ENCODE peak calls at places on chromosomes 13 and 19, in ten cellular contexts. One of them, this sample, is unnamed.

GRCh38 chr19:8145969-8146368 is 3.4 kb downstream of the FBN3 start:
- DNase-seq in brain microvascular endothelial cell: no peak
- DNase-seq in fibroblast of lung: no peak
- DNase-seq in psoas muscle: no peak
- DNase-seq in IMR-90: no peak
- DNase-seq in right atrium auricular region: no peak
- DNase-seq in dorsolateral prefrontal cortex: no peak
- DNase-seq in DND-41: no peak
- DNase-seq in heart right ventricle: no peak
- DNase-seq in cardiac muscle cell: no peak
- DNase-seq in this sample: no peak

GRCh38 chr19:752652-753517 is 2.0 kb downstream of the MISP start:
- DNase-seq in right atrium auricular region: peak; percentile 62
- DNase-seq in DND-41: no peak
- DNase-seq in fibroblast of lung: peak; percentile 92
- DNase-seq in psoas muscle: peak; percentile 61
- DNase-seq in heart right ventricle: no peak
- DNase-seq in cardiac muscle cell: no peak
- DNase-seq in brain microvascular endothelial cell: peak; percentile 84
- DNase-seq in IMR-90: peak; percentile 90
- DNase-seq in dorsolateral prefrontal cortex: no peak
- DNase-seq in this sample: no peak

GRCh38 chr19:43595605-43595998 is 332 bp downstream of the IRGQ start:
- DNase-seq in IMR-90: no peak
- DNase-seq in psoas muscle: no peak
- DNase-seq in DND-41: no peak
- DNase-seq in dorsolateral prefrontal cortex: no peak
- DNase-seq in fibroblast of lung: no peak
- DNase-seq in heart right ventricle: no peak
- DNase-seq in cardiac muscle cell: no peak
- DNase-seq in right atrium auricular region: no peak
- DNase-seq in brain microvascular endothelial cell: no peak
- DNase-seq in this sample: no peak

GRCh38 chr13:109156181-109156935 is 526.9 kb downstream of the MYO16 start:
- DNase-seq in brain microvascular endothelial cell: peak; percentile 45
- DNase-seq in cardiac muscle cell: no peak
- DNase-seq in fibroblast of lung: peak; percentile 89
- DNase-seq in IMR-90: peak; percentile 86
- DNase-seq in psoas muscle: no peak
- DNase-seq in dorsolateral prefrontal cortex: peak; percentile 70
- DNase-seq in DND-41: no peak
- DNase-seq in right atrium auricular region: no peak
- DNase-seq in heart right ventricle: peak; percentile 54
- DNase-seq in this sample: no peak

GRCh38 chr19:5624154-5624663 is 1.3 kb downstream of the SAFB start:
- DNase-seq in DND-41: peak; percentile 35
- DNase-seq in cardiac muscle cell: peak; percentile 42
- DNase-seq in brain microvascular endothelial cell: peak; percentile 16
- DNase-seq in dorsolateral prefrontal cortex: peak; percentile 46
- DNase-seq in psoas muscle: no peak
- DNase-seq in right atrium auricular region: no peak
- DNase-seq in heart right ventricle: peak; percentile 33
- DNase-seq in IMR-90: peak; percentile 61
- DNase-seq in fibroblast of lung: peak; percentile 59
- DNase-seq in this sample: no peak

GRCh38 chr19:7871280-7871529 is 3.0 kb downstream of the PRR36 start:
- DNase-seq in psoas muscle: no peak
- DNase-seq in cardiac muscle cell: peak; percentile 84
- DNase-seq in fibroblast of lung: no peak
- DNase-seq in heart right ventricle: no peak
- DNase-seq in brain microvascular endothelial cell: no peak
- DNase-seq in dorsolateral prefrontal cortex: no peak
- DNase-seq in DND-41: no peak
- DNase-seq in right atrium auricular region: no peak
- DNase-seq in IMR-90: no peak
- DNase-seq in this sample: no peak

GRCh38 chr19:43438291-43439162 is 23.8 kb downstream of the TEX101 start:
- DNase-seq in psoas muscle: peak; percentile 20
- DNase-seq in IMR-90: peak; percentile 67
- DNase-seq in dorsolateral prefrontal cortex: no peak
- DNase-seq in fibroblast of lung: peak; percentile 84
- DNase-seq in brain microvascular endothelial cell: no peak
- DNase-seq in cardiac muscle cell: no peak
- DNase-seq in right atrium auricular region: peak; percentile 65
- DNase-seq in DND-41: peak; percentile 33
- DNase-seq in heart right ventricle: peak; percentile 61
- DNase-seq in this sample: no peak

GRCh38 chr19:34994643-34995471 is 5.3 kb upstream of the GRAMD1A start:
- DNase-seq in DND-41: no peak
- DNase-seq in fibroblast of lung: no peak
- DNase-seq in heart right ventricle: no peak
- DNase-seq in cardiac muscle cell: no peak
- DNase-seq in IMR-90: no peak
- DNase-seq in dorsolateral prefrontal cortex: no peak
- DNase-seq in right atrium auricular region: no peak
- DNase-seq in brain microvascular endothelial cell: no peak
- DNase-seq in psoas muscle: no peak
- DNase-seq in this sample: no peak

DNA sequence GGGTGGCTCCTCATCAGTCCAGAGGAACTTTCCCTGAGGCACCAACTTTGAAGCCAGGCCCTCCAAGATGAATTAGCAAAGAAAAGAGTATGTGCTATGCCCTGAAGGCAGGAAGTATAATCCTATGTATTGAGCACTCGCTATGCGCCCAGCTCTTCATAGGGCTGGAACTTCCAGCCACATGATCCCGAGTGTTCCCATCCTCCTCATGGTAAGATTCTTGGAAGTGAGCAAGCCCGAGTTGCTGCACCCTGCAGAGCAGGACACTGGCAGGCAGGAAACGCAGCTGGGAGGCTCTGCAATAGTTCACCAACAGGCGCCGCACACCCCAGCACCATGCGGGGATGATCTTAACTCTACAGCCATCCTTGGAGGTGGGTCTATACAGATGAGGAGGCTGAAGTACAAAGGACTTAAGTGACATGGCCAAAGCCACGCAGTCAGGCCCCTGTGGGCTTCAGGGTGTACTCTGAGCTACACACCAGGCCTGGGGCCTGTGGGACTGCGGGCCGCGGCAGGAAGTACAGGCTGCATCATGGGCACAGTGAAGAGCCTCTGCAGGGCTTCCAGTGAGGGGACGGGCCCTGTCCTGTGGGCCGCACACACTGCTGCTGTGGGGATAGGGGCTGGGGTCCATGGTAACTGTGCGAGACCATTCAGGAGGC is 25.1 kb downstream of the C19orf47 start:
- DNase-seq in heart right ventricle: no peak
- DNase-seq in right atrium auricular region: no peak
- DNase-seq in cardiac muscle cell: no peak
- DNase-seq in DND-41: no peak
- DNase-seq in fibroblast of lung: no peak
- DNase-seq in psoas muscle: no peak
- DNase-seq in IMR-90: no peak
- DNase-seq in dorsolateral prefrontal cortex: no peak
- DNase-seq in brain microvascular endothelial cell: peak; percentile 25
- DNase-seq in this sample: no peak
- H3K27ac ChIP-seq in heart right ventricle: no peak overlapping the region
- H3K27ac ChIP-seq in right atrium auricular region: no peak overlapping the region
- H3K27ac ChIP-seq in cardiac muscle cell: no peak overlapping the region
- H3K27ac ChIP-seq in DND-41: no peak overlapping the region
- H3K27ac ChIP-seq in fibroblast of lung: no peak overlapping the region
- H3K27ac ChIP-seq in psoas muscle: no peak overlapping the region
- H3K27ac ChIP-seq in IMR-90: no peak overlapping the region
- H3K27ac ChIP-seq in dorsolateral prefrontal cortex: no peak overlapping the region
- H3K27ac ChIP-seq in brain microvascular endothelial cell: no peak overlapping the region
- H3K27ac ChIP-seq in this sample: no peak overlapping the region

GRCh38 chr19:45952341-45952690 is 21.3 kb downstream of the NOVA2 start:
- DNase-seq in IMR-90: no peak
- DNase-seq in psoas muscle: no peak
- DNase-seq in fibroblast of lung: no peak
- DNase-seq in DND-41: no peak
- DNase-seq in brain microvascular endothelial cell: no peak
- DNase-seq in right atrium auricular region: no peak
- DNase-seq in heart right ventricle: no peak
- DNase-seq in cardiac muscle cell: no peak
- DNase-seq in dorsolateral prefrontal cortex: no peak
- DNase-seq in this sample: no peak

GRCh38 chr19:45952691-45953505 is 20.8 kb downstream of the NOVA2 start:
- DNase-seq in dorsolateral prefrontal cortex: peak; percentile 63
- DNase-seq in DND-41: peak; percentile 44
- DNase-seq in right atrium auricular region: no peak
- DNase-seq in IMR-90: peak; percentile 42
- DNase-seq in heart right ventricle: peak; percentile 62
- DNase-seq in fibroblast of lung: peak; percentile 51
- DNase-seq in brain microvascular endothelial cell: peak; percentile 7
- DNase-seq in psoas muscle: peak; percentile 47
- DNase-seq in cardiac muscle cell: peak; percentile 92
- DNase-seq in this sample: peak; percentile 21

GRCh38 chr19:45955905-45956608 is 17.6 kb downstream of the NOVA2 start:
- DNase-seq in right atrium auricular region: peak; percentile 75
- DNase-seq in brain microvascular endothelial cell: peak; percentile 13
- DNase-seq in psoas muscle: peak; percentile 41
- DNase-seq in DND-41: no peak
- DNase-seq in heart right ventricle: peak; percentile 64
- DNase-seq in cardiac muscle cell: no peak
- DNase-seq in fibroblast of lung: no peak
- DNase-seq in IMR-90: peak; percentile 7
- DNase-seq in dorsolateral prefrontal cortex: peak; percentile 90
- DNase-seq in this sample: no peak

GRCh38 chr19:45954132-45954531 is 19.5 kb downstream of the NOVA2 start:
- DNase-seq in brain microvascular endothelial cell: no peak
- DNase-seq in IMR-90: no peak
- DNase-seq in heart right ventricle: no peak
- DNase-seq in dorsolateral prefrontal cortex: peak; percentile 50
- DNase-seq in DND-41: no peak
- DNase-seq in cardiac muscle cell: no peak
- DNase-seq in psoas muscle: no peak
- DNase-seq in fibroblast of lung: no peak
- DNase-seq in right atrium auricular region: no peak
- DNase-seq in this sample: no peak

DNA sequence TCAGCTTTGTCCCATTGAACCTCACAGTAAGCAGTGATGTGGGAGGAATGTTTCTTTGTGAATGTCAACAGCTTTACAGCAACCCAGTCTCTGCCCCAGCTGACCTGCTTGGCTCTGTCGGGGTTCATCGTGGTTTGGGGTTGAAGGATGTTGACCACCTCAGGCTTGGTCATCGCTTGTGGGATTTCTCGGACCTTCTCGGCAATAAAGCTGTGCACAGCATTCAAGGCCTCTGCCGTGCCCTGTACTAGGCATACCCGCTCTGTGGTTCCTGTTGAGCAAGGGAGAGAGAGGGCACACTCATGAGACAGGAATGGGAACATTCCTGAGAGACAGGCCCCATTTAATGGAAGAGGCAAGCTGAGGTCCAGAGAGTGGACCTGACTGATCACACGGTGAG is 20.0 kb downstream of the NOVA2 start:
- DNase-seq in brain microvascular endothelial cell: no peak
- DNase-seq in DND-41: no peak
- DNase-seq in dorsolateral prefrontal cortex: no peak
- DNase-seq in IMR-90: no peak
- DNase-seq in fibroblast of lung: no peak
- DNase-seq in cardiac muscle cell: no peak
- DNase-seq in psoas muscle: no peak
- DNase-seq in heart right ventricle: no peak
- DNase-seq in right atrium auricular region: no peak
- DNase-seq in this sample: no peak
- H3K27me3 ChIP-seq in brain microvascular endothelial cell: no peaks in the 10 kb centered on the region
- H3K27me3 ChIP-seq in DND-41: no peaks in the 10 kb centered on the region
- H3K27me3 ChIP-seq in dorsolateral prefrontal cortex: no peaks in the 10 kb centered on the region
- H3K27me3 ChIP-seq in IMR-90: peaks cover 1% of the 10 kb centered on the region
- H3K27me3 ChIP-seq in fibroblast of lung: no peaks in the 10 kb centered on the region
- H3K27me3 ChIP-seq in cardiac muscle cell: peaks cover 7% of the 10 kb centered on the region
- H3K27me3 ChIP-seq in psoas muscle: peaks cover 4% of the 10 kb centered on the region
- H3K27me3 ChIP-seq in heart right ventricle: no peaks in the 10 kb centered on the region
- H3K27me3 ChIP-seq in right atrium auricular region: no peaks in the 10 kb centered on the region
- H3K27me3 ChIP-seq in this sample: peaks cover 29% of the 10 kb centered on the region

GRCh38 chr19:57282011-57282636 is 1.8 kb downstream of the ZNF460 start:
- DNase-seq in cardiac muscle cell: no peak
- DNase-seq in IMR-90: no peak
- DNase-seq in heart right ventricle: no peak
- DNase-seq in dorsolateral prefrontal cortex: no peak
- DNase-seq in brain microvascular endothelial cell: no peak
- DNase-seq in psoas muscle: no peak
- DNase-seq in right atrium auricular region: no peak
- DNase-seq in DND-41: no peak
- DNase-seq in fibroblast of lung: no peak
- DNase-seq in this sample: no peak

GRCh38 chr19:57276430-57276829 is 3.9 kb upstream of the ZNF460 start:
- DNase-seq in DND-41: no peak
- DNase-seq in IMR-90: no peak
- DNase-seq in brain microvascular endothelial cell: no peak
- DNase-seq in cardiac muscle cell: no peak
- DNase-seq in psoas muscle: no peak
- DNase-seq in dorsolateral prefrontal cortex: no peak
- DNase-seq in right atrium auricular region: no peak
- DNase-seq in heart right ventricle: no peak
- DNase-seq in fibroblast of lung: no peak
- DNase-seq in this sample: no peak

GRCh38 chr19:57280913-57281425 is 684 bp downstream of the ZNF460 start:
- DNase-seq in psoas muscle: no peak
- DNase-seq in heart right ventricle: no peak
- DNase-seq in DND-41: peak; percentile 25
- DNase-seq in right atrium auricular region: no peak
- DNase-seq in fibroblast of lung: peak; percentile 9
- DNase-seq in brain microvascular endothelial cell: no peak
- DNase-seq in dorsolateral prefrontal cortex: no peak
- DNase-seq in cardiac muscle cell: peak; percentile 8
- DNase-seq in IMR-90: no peak
- DNase-seq in this sample: no peak

GRCh38 chr19:57279418-57280164 is 694 bp upstream of the ZNF460 start:
- DNase-seq in dorsolateral prefrontal cortex: peak; percentile 93
- DNase-seq in cardiac muscle cell: peak; percentile 95
- DNase-seq in IMR-90: peak; percentile 97
- DNase-seq in DND-41: peak; percentile 91
- DNase-seq in psoas muscle: peak; percentile 92
- DNase-seq in heart right ventricle: peak; percentile 86
- DNase-seq in right atrium auricular region: peak; percentile 96
- DNase-seq in fibroblast of lung: peak; percentile 98
- DNase-seq in brain microvascular endothelial cell: peak; percentile 95
- DNase-seq in this sample: peak; percentile 59

DNA sequence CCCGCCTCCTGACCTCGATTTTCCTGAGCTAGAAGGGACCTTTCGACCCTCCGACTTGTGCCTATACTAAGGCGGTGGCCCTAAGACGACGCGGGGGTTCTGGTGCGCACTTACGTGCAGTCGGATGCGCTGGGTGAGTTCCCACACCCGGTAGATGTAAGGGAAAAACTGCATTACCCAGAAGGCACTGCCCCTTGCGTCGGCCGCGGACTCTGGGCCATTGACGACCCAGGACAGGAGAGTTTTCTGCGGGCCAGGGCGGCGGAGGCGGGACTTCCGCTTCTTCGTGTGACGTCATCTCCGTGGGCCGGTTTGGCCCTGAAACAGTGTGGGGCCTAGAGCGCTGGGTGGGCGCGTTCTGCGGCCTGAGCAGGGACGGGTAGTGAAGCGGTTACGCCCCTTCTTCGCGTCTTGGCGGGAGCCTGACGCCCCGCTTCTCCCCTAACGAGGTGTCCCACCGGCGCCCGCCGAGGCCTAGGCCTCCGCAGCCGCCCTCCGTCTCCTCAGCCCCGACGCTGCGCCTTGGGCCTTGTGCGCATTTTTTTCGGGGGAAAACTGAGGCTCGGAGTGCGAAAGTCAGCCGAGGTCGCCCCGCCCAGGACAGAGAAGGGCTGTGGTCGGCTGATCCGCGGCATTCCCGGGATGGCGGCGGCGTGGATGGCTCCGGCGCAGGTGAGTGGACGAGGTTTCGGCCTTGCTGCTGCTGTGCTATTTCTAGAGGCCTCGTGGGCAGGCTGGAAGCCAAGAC is at the start of gene ZNF460:
- DNase-seq in DND-41: peak; percentile 99
- DNase-seq in right atrium auricular region: peak; percentile 97
- DNase-seq in cardiac muscle cell: peak; percentile 98
- DNase-seq in brain microvascular endothelial cell: peak; percentile 97
- DNase-seq in dorsolateral prefrontal cortex: peak; percentile 97
- DNase-seq in IMR-90: peak; percentile 97
- DNase-seq in fibroblast of lung: peak; percentile 98
- DNase-seq in heart right ventricle: peak; percentile 97
- DNase-seq in psoas muscle: peak; percentile 97
- DNase-seq in this sample: peak; percentile 96
- TF ChIP-seq CTCF in DND-41: no peak
- TF ChIP-seq CTCF in right atrium auricular region: no peak
- TF ChIP-seq CTCF in cardiac muscle cell: no peak
- TF ChIP-seq CTCF in brain microvascular endothelial cell: no peak
- TF ChIP-seq CTCF in dorsolateral prefrontal cortex: no peak
- TF ChIP-seq CTCF in IMR-90: no peak
- TF ChIP-seq CTCF in fibroblast of lung: no peak
- TF ChIP-seq CTCF in heart right ventricle: peak; percentile 17
- TF ChIP-seq CTCF in psoas muscle: no peak
- TF ChIP-seq CTCF in this sample: no peak

DNA sequence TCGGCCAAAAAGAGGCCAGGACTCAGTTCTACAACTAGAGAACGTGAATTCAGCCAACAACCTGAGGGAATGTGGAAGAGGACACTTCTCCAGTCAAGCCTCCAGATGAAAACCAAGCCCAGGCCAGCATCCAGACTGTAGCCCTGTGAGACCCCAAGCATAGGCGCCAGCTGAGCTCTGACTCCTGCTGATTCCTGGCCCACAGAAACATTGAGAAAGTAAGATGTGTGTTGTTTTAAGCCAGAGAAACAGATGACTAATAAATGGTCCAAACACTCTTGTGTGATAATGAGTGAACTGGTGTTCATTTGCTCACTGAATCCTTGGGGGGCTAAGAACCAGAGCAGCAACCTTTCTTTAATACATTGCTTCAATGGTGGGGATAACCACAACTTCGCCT is 44.9 kb downstream of the SLC7A1 start:
- DNase-seq in cardiac muscle cell: no peak
- DNase-seq in right atrium auricular region: no peak
- DNase-seq in DND-41: no peak
- DNase-seq in heart right ventricle: no peak
- DNase-seq in psoas muscle: no peak
- DNase-seq in brain microvascular endothelial cell: peak; percentile 49
- DNase-seq in IMR-90: peak; percentile 6
- DNase-seq in dorsolateral prefrontal cortex: no peak
- DNase-seq in fibroblast of lung: no peak
- DNase-seq in this sample: no peak
- H3K27ac ChIP-seq in cardiac muscle cell: no peak overlapping the region
- H3K27ac ChIP-seq in right atrium auricular region: no peak overlapping the region
- H3K27ac ChIP-seq in DND-41: no peak overlapping the region
- H3K27ac ChIP-seq in heart right ventricle: no peak overlapping the region
- H3K27ac ChIP-seq in psoas muscle: no peak overlapping the region
- H3K27ac ChIP-seq in brain microvascular endothelial cell: peak overlapping the region; percentile 62
- H3K27ac ChIP-seq in IMR-90: no peak overlapping the region
- H3K27ac ChIP-seq in dorsolateral prefrontal cortex: no peak overlapping the region
- H3K27ac ChIP-seq in fibroblast of lung: no peak overlapping the region
- H3K27ac ChIP-seq in this sample: no peak overlapping the region

This sample was measured in CD4-positive, alpha-beta T cell.